ENCODE peak calls at places on chromosomes 13 and 19, in six cellular contexts. U is brain microvascular endothelial cell, G is astrocyte, N is BJ, A is lower leg skin, I is tibial nerve. V is an unnamed sample.

GRCh38 chr19:39052243-39052746 is 19.9 kb upstream of the FBXO27 start:
- DNase-seq in U (peak), G (no peak), N (no peak), A (peak), I (peak), V (no peak)

GRCh38 chr19:344625-345319 is at the start of gene MIER2:
- DNase-seq in U (peak), G (peak), N (no peak), A (peak), I (peak), V (no peak)

GRCh38 chr13:42219870-42220269 is 52.1 kb upstream of the AKAP11 start:
- DNase-seq in U (no peak), G (no peak), N (no peak), A (no peak), I (no peak), V (no peak)

GRCh38 chr13:64488731-64489130 is 2741.4 kb downstream of the PCDH9 start:
- DNase-seq in U (no peak), G (peak), N (no peak), A (no peak), I (no peak), V (no peak)

GRCh38 chr19:31974941-31975340 is 370.5 kb upstream of the ZNF507 start:
- DNase-seq in U (no peak), G (no peak), N (no peak), A (peak), I (no peak), V (no peak)

GRCh38 chr13:91031508-91031907 is 316.0 kb upstream of the MIR17HG start:
- DNase-seq in U (no peak), G (no peak), N (no peak), A (no peak), I (no peak), V (no peak)

GRCh38 chr13:98143157-98143553 is 261 bp downstream of the FARP1 start:
- DNase-seq in U (no peak), G (no peak), N (no peak), A (no peak), I (no peak), V (no peak)

GRCh38 chr19:33245948-33246728 is 20.5 kb upstream of the SLC7A10 start:
- DNase-seq in U (no peak), G (no peak), N (no peak), A (no peak), I (no peak), V (no peak)

GRCh38 chr13:34435338-34435737 is 506.7 kb upstream of the NBEA start:
- DNase-seq in U (peak), G (peak), N (peak), A (no peak), I (no peak), V (peak)

GRCh38 chr13:112820318-112820717 is 130.5 kb downstream of the ATP11A start:
- DNase-seq in U (no peak), G (no peak), N (no peak), A (peak), I (no peak), V (no peak)

GRCh38 chr19:58033741-58034475 is at the start of gene ZSCAN1:
- DNase-seq in U (peak), G (peak), N (no peak), A (peak), I (peak), V (no peak)

DNA sequence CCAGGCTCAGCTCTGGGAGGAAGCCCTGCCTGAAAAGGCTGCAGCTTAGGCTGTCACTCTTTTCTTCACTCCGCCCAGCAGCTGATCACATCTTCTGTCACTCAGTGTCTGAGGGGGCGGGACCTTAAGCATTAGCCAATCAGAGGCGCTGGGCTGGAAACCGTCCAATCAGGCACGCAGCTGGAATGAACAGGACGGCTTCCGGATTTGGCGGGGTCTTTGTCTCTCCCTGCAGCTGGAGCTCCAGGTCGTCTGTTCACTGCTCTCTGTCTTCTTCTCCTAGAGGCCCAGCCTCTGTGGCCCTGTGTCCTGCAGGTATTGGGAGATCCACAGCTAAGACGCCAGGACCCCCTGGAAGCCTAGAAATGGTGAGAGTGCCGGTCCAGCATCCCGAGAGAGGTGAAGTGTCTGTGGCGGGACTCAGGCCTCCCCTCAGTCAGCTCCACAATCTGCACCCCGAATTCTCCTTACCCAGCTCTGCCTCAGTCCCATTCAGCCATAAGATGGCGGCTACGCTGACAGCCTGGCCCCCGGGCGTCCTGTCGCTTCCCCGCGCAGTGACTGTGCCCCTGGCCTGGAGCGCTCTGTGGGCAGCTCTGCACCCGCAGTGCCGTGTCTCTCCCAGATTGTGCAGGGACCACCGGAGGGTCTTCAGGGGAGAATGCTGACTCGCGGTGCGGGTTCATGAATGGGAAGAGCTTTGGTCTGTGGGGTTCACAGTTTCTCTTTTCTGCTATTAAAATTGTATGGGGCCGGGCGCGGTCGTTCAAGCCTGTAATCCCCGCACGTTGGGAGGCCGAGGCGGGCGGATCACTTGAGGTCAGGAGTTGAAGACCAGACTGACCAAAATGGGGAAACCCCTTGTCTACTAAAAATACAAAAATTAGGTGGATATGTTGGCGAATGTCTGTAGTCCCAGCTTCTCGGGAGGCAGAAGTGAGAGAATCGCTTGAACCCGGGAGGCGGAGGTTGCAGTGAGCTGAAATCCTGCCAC is at the start of gene ZNF66:
- DNase-seq in U (peak), G (peak), N (peak), A (peak), I (peak), V (peak)
- TF ChIP-seq CTCF in U (no peak), G (no peak), N (no peak), A (no peak), I (no peak), V (no peak)

DNA sequence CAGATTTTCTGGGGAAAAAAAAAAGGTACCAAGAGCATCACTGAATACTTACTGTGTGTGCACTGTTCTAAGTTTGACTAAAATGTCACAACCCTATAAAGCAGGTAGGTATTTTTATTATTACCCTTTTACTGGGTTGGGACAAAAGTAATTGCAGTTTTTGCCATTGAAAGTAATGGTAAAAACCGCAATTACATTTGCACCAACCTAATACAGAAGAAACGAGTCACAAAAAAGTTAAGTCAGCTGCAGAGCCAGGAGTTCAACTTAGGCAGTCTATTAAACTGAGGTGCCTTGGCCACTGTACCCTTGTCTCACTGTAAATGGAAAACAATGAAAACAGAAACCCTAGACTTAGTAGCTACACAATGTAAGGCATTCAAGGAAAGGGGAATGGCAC is 281.9 kb downstream of the SUCLA2 start:
- DNase-seq in U (no peak), G (no peak), N (no peak), A (no peak), I (no peak), V (no peak)
- H3K4me3 ChIP-seq in U (no peak), G (no peak), N (no peak), A (no peak), I (no peak), V (no peak)

GRCh38 chr19:46069841-46070341 is 29.1 kb upstream of the IGFL4 start:
- DNase-seq in U (peak), G (peak), N (peak), A (no peak), I (no peak), V (peak)
- TF ChIP-seq CTCF in U (no peak), G (no peak), N (no peak), A (no peak), I (no peak), V (no peak)

DNA sequence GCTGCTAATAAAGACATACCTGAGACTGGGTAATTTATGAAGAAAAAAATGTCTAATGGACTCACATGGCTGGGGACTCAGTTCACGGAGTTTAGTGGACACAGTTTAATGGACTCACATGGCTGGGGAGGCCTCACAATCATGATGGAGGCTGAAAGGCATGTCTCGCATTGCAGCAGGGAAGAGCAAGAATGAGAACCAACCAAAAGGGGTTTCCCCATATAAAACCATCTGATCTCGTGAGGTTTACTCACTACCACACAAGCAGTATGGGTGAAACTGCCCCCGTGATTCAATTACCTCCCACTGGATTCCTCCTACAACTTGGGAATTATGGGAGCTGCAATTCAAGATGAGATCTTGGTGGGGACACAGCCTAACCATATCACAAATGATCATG is 1181.2 kb downstream of the PCDH9 start:
- DNase-seq in U (no peak), G (no peak), N (no peak), A (no peak), I (no peak), V (no peak)
- H3K4me3 ChIP-seq in U (no peak), G (no peak), N (no peak), A (no peak), I (no peak), V (no peak)

GRCh38 chr19:53659292-53659691 is 27.5 kb downstream of the DPRX start:
- DNase-seq in U (no peak), G (no peak), N (no peak), A (no peak), I (no peak), V (no peak)
- TF ChIP-seq CTCF in U (no peak), G (no peak), N (no peak), A (no peak), I (no peak), V (peak)

GRCh38 chr19:45164577-45165335 is 4.0 kb upstream of the NKPD1 start:
- DNase-seq in U (peak), G (peak), N (no peak), A (peak), I (no peak), V (no peak)
- H3K4me3 ChIP-seq in U (no peak), G (no peak), N (no peak), A (no peak), I (no peak), V (no peak)

GRCh38 chr19:29293292-29293691 is 80.3 kb upstream of the UQCRFS1 start:
- DNase-seq in U (no peak), G (no peak), N (no peak), A (peak), I (no peak), V (no peak)

GRCh38 chr19:29292146-29292545 is 79.2 kb upstream of the UQCRFS1 start:
- DNase-seq in U (no peak), G (no peak), N (no peak), A (no peak), I (no peak), V (no peak)

GRCh38 chr19:29292562-29292961 is 79.6 kb upstream of the UQCRFS1 start:
- DNase-seq in U (no peak), G (no peak), N (no peak), A (peak), I (no peak), V (no peak)

GRCh38 chr19:29289020-29289419 is 76.1 kb upstream of the UQCRFS1 start:
- DNase-seq in U (no peak), G (no peak), N (no peak), A (no peak), I (no peak), V (no peak)

GRCh38 chr19:29290853-29291252 is 77.9 kb upstream of the UQCRFS1 start:
- DNase-seq in U (no peak), G (no peak), N (no peak), A (no peak), I (no peak), V (no peak)
- TF ChIP-seq CTCF in U (no peak), G (no peak), N (no peak), A (no peak), I (no peak), V (no peak)